ENCODE peak calls at places on chromosomes 2 and 18, in nine cellular contexts. W is A549; M is iris pigment epithelial cell; Y is AG09309; U is C1 segment of cervical spinal cord; V is cerebellar cortex; E is AML-193; L is CD8-positive, alpha-beta memory T cell; A is endodermal cell. K is an unnamed sample.

GRCh38 chr2:17416891-17417391 is 101.3 kb downstream of the RAD51AP2 start:
- DNase-seq in W (no peak), M (peak), Y (peak), U (no peak), V (no peak), E (no peak), L (no peak), A (no peak), K (no peak)

GRCh38 chr2:25187729-25188350 is 19.5 kb upstream of the POMC start:
- DNase-seq in W (no peak), M (no peak), Y (no peak), U (no peak), V (no peak), E (no peak), L (no peak), A (no peak), K (no peak)

GRCh38 chr18:74630804-74631203 is 33.1 kb downstream of the ZNF407 start:
- DNase-seq in W (no peak), M (no peak), Y (no peak), U (no peak), V (no peak), E (no peak), L (no peak), A (no peak), K (no peak)

GRCh38 chr2:205904873-205905272 is 181.1 kb downstream of the INO80D start:
- DNase-seq in W (no peak), M (no peak), Y (no peak), U (no peak), V (no peak), E (no peak), L (no peak), A (no peak), K (no peak)

GRCh38 chr2:181106789-181107418 is 126.5 kb downstream of the UBE2E3 start:
- DNase-seq in W (peak), M (peak), Y (peak), U (no peak), V (no peak), E (peak), L (no peak), A (no peak), K (no peak)

GRCh38 chr2:163213699-163214098 is 375.1 kb upstream of the KCNH7 start:
- DNase-seq in W (peak), M (peak), Y (peak), U (no peak), V (no peak), E (no peak), L (no peak), A (no peak), K (no peak)

GRCh38 chr2:121490734-121491133 is 39.9 kb upstream of the RNU4ATAC start:
- DNase-seq in W (no peak), M (no peak), Y (no peak), U (no peak), V (peak), E (no peak), L (no peak), A (no peak), K (no peak)

GRCh38 chr2:54233832-54234649 is 22.0 kb downstream of the TSPYL6 start:
- DNase-seq in W (no peak), M (no peak), Y (no peak), U (no peak), V (no peak), E (no peak), L (no peak), A (no peak), K (no peak)

GRCh38 chr2:218892693-218893348 is 12.2 kb downstream of the WNT10A start:
- DNase-seq in W (peak), M (peak), Y (no peak), U (peak), V (no peak), E (peak), L (peak), A (peak), K (peak)

GRCh38 chr2:197706839-197707207 is 1.7 kb downstream of the MARS2 start:
- DNase-seq in W (no peak), M (no peak), Y (no peak), U (no peak), V (peak), E (no peak), L (no peak), A (peak), K (no peak)

GRCh38 chr2:134683561-134684112 is 35.2 kb downstream of the TMEM163 start:
- DNase-seq in W (peak), M (peak), Y (no peak), U (no peak), V (no peak), E (no peak), L (no peak), A (no peak), K (no peak)

GRCh38 chr2:127054996-127055785 is 51.8 kb downstream of the BIN1 start:
- DNase-seq in W (no peak), M (no peak), Y (no peak), U (no peak), V (no peak), E (no peak), L (no peak), A (no peak), K (no peak)

GRCh38 chr2:9908639-9909038 is 42.9 kb upstream of the GRHL1 start:
- DNase-seq in W (no peak), M (no peak), Y (no peak), U (no peak), V (no peak), E (no peak), L (no peak), A (no peak), K (no peak)

GRCh38 chr2:174694196-174694878 is 69.9 kb downstream of the CHRNA1 start:
- DNase-seq in W (no peak), M (no peak), Y (no peak), U (no peak), V (no peak), E (no peak), L (no peak), A (no peak), K (no peak)

GRCh38 chr2:98029718-98030222 is 34.0 kb upstream of the TMEM131 start:
- DNase-seq in W (no peak), M (peak), Y (no peak), U (no peak), V (no peak), E (no peak), L (no peak), A (peak), K (no peak)

GRCh38 chr18:28177828-28178635 is 1.1 kb upstream of the CDH2 start:
- DNase-seq in W (peak), M (peak), Y (no peak), U (peak), V (peak), E (no peak), L (no peak), A (peak), K (no peak)

GRCh38 chr18:63322908-63323634 is 3.5 kb upstream of the BCL2 start:
- DNase-seq in W (peak), M (peak), Y (peak), U (no peak), V (peak), E (peak), L (peak), A (peak), K (peak)

GRCh38 chr2:217249086-217249485 is 389.2 kb upstream of the TNP1 start:
- DNase-seq in W (no peak), M (no peak), Y (no peak), U (no peak), V (no peak), E (no peak), L (no peak), A (no peak), K (no peak)

GRCh38 chr2:75292826-75293225 is 93.5 kb upstream of the TACR1 start:
- DNase-seq in W (no peak), M (peak), Y (peak), U (no peak), V (no peak), E (no peak), L (no peak), A (no peak), K (no peak)

GRCh38 chr2:68463287-68463877 is 3.7 kb downstream of the FBXO48 start:
- DNase-seq in W (peak), M (peak), Y (no peak), U (no peak), V (peak), E (peak), L (peak), A (no peak), K (no peak)

GRCh38 chr18:55449412-55450140 is 138.4 kb downstream of the TCF4 start:
- DNase-seq in W (no peak), M (no peak), Y (no peak), U (no peak), V (peak), E (no peak), L (no peak), A (no peak), K (no peak)

GRCh38 chr2:106886916-106887758 is 1.2 kb upstream of the ST6GAL2 start:
- DNase-seq in W (peak), M (peak), Y (no peak), U (no peak), V (no peak), E (no peak), L (no peak), A (peak), K (no peak)

GRCh38 chr2:191412353-191412752 is 167.1 kb downstream of the MYO1B start:
- DNase-seq in W (no peak), M (no peak), Y (no peak), U (no peak), V (no peak), E (no peak), L (no peak), A (no peak), K (no peak)

GRCh38 chr2:239978381-239978780 is 46.8 kb downstream of the NDUFA10 start:
- DNase-seq in W (no peak), M (peak), Y (peak), U (no peak), V (no peak), E (no peak), L (no peak), A (peak), K (no peak)

GRCh38 chr18:46771141-46771540 is 14.3 kb upstream of the ST8SIA5 start:
- DNase-seq in W (no peak), M (no peak), Y (no peak), U (no peak), V (peak), E (no peak), L (no peak), A (no peak), K (no peak)

GRCh38 chr2:217953011-217953481 is 49.7 kb downstream of the TNS1 start:
- DNase-seq in W (no peak), M (no peak), Y (no peak), U (no peak), V (no peak), E (no peak), L (no peak), A (no peak), K (no peak)

GRCh38 chr2:150135223-150135883 is 352.1 kb downstream of the RND3 start:
- DNase-seq in W (peak), M (no peak), Y (no peak), U (no peak), V (no peak), E (no peak), L (no peak), A (no peak), K (no peak)